ENCODE peak calls at places on chromosomes 2 and 18, in seven cellular contexts. W, D, G, N, Z, P and S are unnamed samples.

GRCh38 chr2:120863661-120864320 is 128.1 kb downstream of the GLI2 start:
- DNase-seq in N (peak; percentile 84), D (no peak), W (no peak), Z (no peak), G (no peak), P (no peak), S (peak; percentile 78)

GRCh38 chr2:72533767-72534166 is 292.1 kb downstream of the EXOC6B start:
- DNase-seq in N (peak; percentile 64), Z (no peak), P (no peak), G (no peak), W (no peak), D (no peak), S (no peak)

GRCh38 chr2:20916604-20917286 is 93.8 kb upstream of the LDAH start:
- DNase-seq in N (peak; percentile 62), W (no peak), G (no peak), D (no peak), Z (no peak), P (no peak), S (peak; percentile 35)

GRCh38 chr18:56748698-56749268 is 97.6 kb downstream of the WDR7 start:
- DNase-seq in D (peak; percentile 6), N (peak; percentile 44), G (no peak), Z (peak; percentile 29), W (no peak), P (no peak), S (peak; percentile 65)

GRCh38 chr2:230924470-230925341 is at the start of gene GPR55:
- DNase-seq in W (no peak), P (no peak), Z (no peak), N (no peak), G (no peak), D (no peak), S (no peak)

GRCh38 chr2:138724296-138724695 is 55.9 kb downstream of the NXPH2 start:
- DNase-seq in G (no peak), Z (no peak), P (no peak), D (no peak), W (no peak), N (no peak), S (no peak)

GRCh38 chr2:55954306-55955035 is 30.9 kb upstream of the EFEMP1 start:
- DNase-seq in W (no peak), Z (no peak), P (no peak), G (no peak), D (no peak), N (peak; percentile 84), S (peak; percentile 88)

GRCh38 chr2:201938151-201938815 is 95.4 kb upstream of the FZD7 start:
- DNase-seq in D (no peak), W (no peak), Z (no peak), G (no peak), P (no peak), N (peak; percentile 79), S (no peak)

GRCh38 chr2:200765139-200765951 is 46.4 kb upstream of the BZW1 start:
- DNase-seq in Z (no peak), N (peak; percentile 94), G (no peak), D (no peak), W (no peak), P (no peak), S (peak; percentile 92)

GRCh38 chr18:13241893-13242175 is 23.3 kb downstream of the LDLRAD4 start:
- DNase-seq in Z (no peak), P (no peak), W (no peak), G (no peak), D (no peak), N (no peak), S (no peak)

GRCh38 chr2:232925153-232925768 is 55.2 kb downstream of the SNORC start:
- DNase-seq in G (no peak), N (no peak), P (no peak), Z (no peak), D (no peak), W (no peak), S (no peak)

GRCh38 chr2:214104219-214104618 is 306.6 kb upstream of the VWC2L start:
- DNase-seq in P (no peak), W (no peak), Z (no peak), N (no peak), G (no peak), D (no peak), S (no peak)

GRCh38 chr2:10520154-10520553 is 72.0 kb upstream of the ODC1 start:
- DNase-seq in W (no peak), G (no peak), N (no peak), Z (no peak), P (no peak), D (no peak), S (no peak)

GRCh38 chr2:10530607-10531239 is 82.6 kb upstream of the ODC1 start:
- DNase-seq in G (no peak), W (no peak), D (no peak), Z (no peak), N (no peak), P (no peak), S (no peak)

GRCh38 chr2:239268082-239268481 is 132.7 kb downstream of the HDAC4 start:
- DNase-seq in P (peak; percentile 83), N (no peak), W (peak; percentile 41), G (peak; percentile 64), Z (no peak), D (no peak), S (no peak)

GRCh38 chr2:228541794-228542193 is 360.3 kb upstream of the SPHKAP start:
- DNase-seq in P (no peak), N (peak; percentile 71), Z (no peak), G (no peak), D (no peak), W (no peak), S (peak; percentile 7)